ENCODE peak calls at places on chromosomes 13 and 19, in five cellular contexts. Y is mesendoderm, N is body of pancreas, A is ascending aorta, T is esophagus squamous epithelium. E is an unnamed sample. For H3K4me1, the result is how much of the 10 kb centered on the place peaks cover.

GRCh38 chr13:57036290-57036689 is 104.4 kb upstream of the PRR20A start:
- DNase-seq in Y (no peak), N (no peak), A (no peak), T (no peak), E (no peak)

GRCh38 chr13:98751397-98752110 is 918 bp downstream of the SLC15A1 start:
- DNase-seq in Y (peak), N (peak), A (no peak), T (no peak), E (no peak)

GRCh38 chr19:33376423-33376822 is 2.9 kb downstream of the CEBPG start:
- DNase-seq in Y (no peak), N (peak), A (no peak), T (no peak), E (peak)

GRCh38 chr19:958967-959685 is 25.0 kb upstream of the WDR18 start:
- DNase-seq in Y (peak), N (no peak), A (no peak), T (no peak), E (no peak)

GRCh38 chr13:51668580-51669195 is 84.4 kb downstream of the WDFY2 start:
- DNase-seq in Y (no peak), N (no peak), A (no peak), T (no peak), E (no peak)

GRCh38 chr19:36987091-36987490 is 71.0 kb downstream of the ZNF568 start:
- DNase-seq in Y (no peak), N (no peak), A (no peak), T (no peak), E (no peak)

GRCh38 chr19:47651691-47652090 is 42.8 kb downstream of the BICRA start:
- DNase-seq in Y (no peak), N (no peak), A (no peak), T (no peak), E (no peak)

GRCh38 chr13:82962422-82962821 is 919.9 kb downstream of the SLITRK1 start:
- DNase-seq in Y (no peak), N (no peak), A (no peak), T (no peak), E (no peak)

GRCh38 chr13:39263033-39263432 is 224.8 kb downstream of the NHLRC3 start:
- DNase-seq in Y (peak), N (peak), A (no peak), T (no peak), E (no peak)

GRCh38 chr19:17209126-17210036 is 5.8 kb upstream of the USE1 start:
- DNase-seq in Y (peak), N (no peak), A (no peak), T (no peak), E (no peak)

GRCh38 chr13:52961196-52961845 is 67.3 kb upstream of the OLFM4 start:
- DNase-seq in Y (no peak), N (no peak), A (no peak), T (no peak), E (no peak)

GRCh38 chr13:102710261-102710679 is 15.4 kb upstream of the METTL21C start:
- DNase-seq in Y (no peak), N (peak), A (no peak), T (no peak), E (no peak)

GRCh38 chr19:53915000-53915399 is 5.9 kb downstream of the CACNG7 start:
- DNase-seq in Y (peak), N (no peak), A (no peak), T (no peak), E (no peak)

GRCh38 chr19:3577741-3578344 is 5.1 kb downstream of the HMG20B start:
- DNase-seq in Y (peak), N (no peak), A (no peak), T (no peak), E (no peak)

GRCh38 chr13:30727491-30728350 is 7.6 kb upstream of the ALOX5AP start:
- DNase-seq in Y (no peak), N (no peak), A (no peak), T (no peak), E (no peak)

GRCh38 chr13:27044837-27045570 is 126.6 kb downstream of the USP12 start:
- DNase-seq in Y (no peak), N (no peak), A (no peak), T (no peak), E (no peak)

GRCh38 chr13:32647926-32648325 is 61.7 kb downstream of the PDS5B start:
- DNase-seq in Y (peak), N (no peak), A (no peak), T (no peak), E (no peak)

GRCh38 chr13:30338952-30339351 is 31.6 kb upstream of the KATNAL1 start:
- DNase-seq in Y (no peak), N (no peak), A (no peak), T (no peak), E (no peak)

GRCh38 chr19:44912854-44913253 is 1.6 kb upstream of the APOC1 start:
- DNase-seq in Y (no peak), N (peak), A (peak), T (no peak), E (no peak)

GRCh38 chr13:24738366-24738847 is 25.6 kb upstream of the RNF17 start:
- DNase-seq in Y (no peak), N (no peak), A (no peak), T (no peak), E (no peak)

GRCh38 chr19:35459414-35460082 is 11.5 kb downstream of the FFAR2 start:
- DNase-seq in Y (no peak), N (peak), A (no peak), T (no peak), E (no peak)

GRCh38 chr13:69737129-69737935 is 370.3 kb upstream of the ATXN8OS start:
- DNase-seq in Y (no peak), N (no peak), A (no peak), T (no peak), E (no peak)

GRCh38 chr13:45120967-45121366 is 657 bp downstream of the GTF2F2 start:
- DNase-seq in Y (no peak), N (no peak), A (no peak), T (no peak), E (no peak)

GRCh38 chr19:7355871-7356270 is 7.1 kb downstream of the ARHGEF18 start:
- DNase-seq in Y (no peak), N (no peak), A (no peak), T (no peak), E (no peak)

GRCh38 chr13:39035799-39036198 is 2.1 kb downstream of the PROSER1 start:
- DNase-seq in Y (no peak), N (no peak), A (no peak), T (no peak), E (no peak)

GRCh38 chr19:14015454-14016035 is 9.4 kb upstream of the RFX1 start:
- DNase-seq in Y (no peak), N (no peak), A (no peak), T (no peak), E (no peak)

GRCh38 chr13:44051923-44052322 is 172.2 kb downstream of the LACC1 start:
- DNase-seq in Y (peak), N (no peak), A (no peak), T (no peak), E (no peak)

GRCh38 chr19:45499196-45500180 is 1.2 kb downstream of the PPM1N start:
- DNase-seq in Y (peak), N (peak), A (no peak), T (no peak), E (no peak)

GRCh38 chr13:38868870-38869269 is 121.8 kb downstream of the STOML3 start:
- DNase-seq in Y (no peak), N (peak), A (no peak), T (no peak), E (no peak)

GRCh38 chr19:48991823-48992570 is 1.1 kb downstream of the GYS1 start:
- DNase-seq in Y (peak), N (peak), A (no peak), T (no peak), E (peak)

GRCh38 chr19:55644842-55645511 is 1.5 kb downstream of the ZNF581 start:
- DNase-seq in Y (no peak), N (no peak), A (no peak), T (no peak), E (no peak)

GRCh38 chr19:4609878-4610511 is 29.3 kb upstream of the TNFAIP8L1 start:
- DNase-seq in Y (no peak), N (peak), A (no peak), T (no peak), E (no peak)

GRCh38 chr19:35928507-35928906 is 7.7 kb upstream of the LRFN3 start:
- DNase-seq in Y (no peak), N (no peak), A (no peak), T (no peak), E (no peak)

GRCh38 chr13:75415720-75416119 is 66.2 kb downstream of the TBC1D4 start:
- DNase-seq in Y (no peak), N (no peak), A (no peak), T (no peak), E (no peak)

GRCh38 chr13:110261166-110262081 is 45.5 kb downstream of the COL4A1 start:
- DNase-seq in Y (peak), N (no peak), A (no peak), T (no peak), E (no peak)

GRCh38 chr13:110262082-110262436 is 44.9 kb downstream of the COL4A1 start:
- DNase-seq in Y (no peak), N (no peak), A (no peak), T (no peak), E (no peak)

GRCh38 chr13:110257408-110257807 is 49.5 kb downstream of the COL4A1 start:
- DNase-seq in Y (no peak), N (no peak), A (no peak), T (no peak), E (no peak)

GRCh38 chr13:110258876-110259631 is 47.9 kb downstream of the COL4A1 start:
- DNase-seq in Y (no peak), N (no peak), A (no peak), T (no peak), E (no peak)

DNA sequence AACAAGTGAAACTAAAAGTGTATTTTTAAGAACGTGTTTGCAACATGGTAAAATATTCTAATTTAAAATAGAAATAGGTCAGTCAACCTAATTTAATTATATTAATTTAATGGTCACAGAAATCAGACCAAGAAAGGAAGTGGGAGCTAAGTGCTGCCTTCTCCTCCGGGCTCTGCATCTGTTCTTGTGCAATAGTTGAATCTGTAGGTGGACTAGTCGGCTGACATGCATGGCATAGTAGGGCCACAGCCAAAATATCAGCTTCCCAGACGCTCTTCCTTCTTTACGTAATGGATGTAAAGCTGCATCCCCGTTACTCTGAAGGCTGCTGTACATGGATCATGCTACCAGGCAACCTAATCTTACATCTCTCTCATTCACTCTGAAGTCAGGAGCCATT is 47.3 kb downstream of the COL4A1 start:
- DNase-seq in Y (no peak), N (no peak), A (no peak), T (no peak), E (no peak)
- H3K4me1 ChIP-seq in Y (under half), N (under half), A (under half), T (half or more), E (half or more)

DNA sequence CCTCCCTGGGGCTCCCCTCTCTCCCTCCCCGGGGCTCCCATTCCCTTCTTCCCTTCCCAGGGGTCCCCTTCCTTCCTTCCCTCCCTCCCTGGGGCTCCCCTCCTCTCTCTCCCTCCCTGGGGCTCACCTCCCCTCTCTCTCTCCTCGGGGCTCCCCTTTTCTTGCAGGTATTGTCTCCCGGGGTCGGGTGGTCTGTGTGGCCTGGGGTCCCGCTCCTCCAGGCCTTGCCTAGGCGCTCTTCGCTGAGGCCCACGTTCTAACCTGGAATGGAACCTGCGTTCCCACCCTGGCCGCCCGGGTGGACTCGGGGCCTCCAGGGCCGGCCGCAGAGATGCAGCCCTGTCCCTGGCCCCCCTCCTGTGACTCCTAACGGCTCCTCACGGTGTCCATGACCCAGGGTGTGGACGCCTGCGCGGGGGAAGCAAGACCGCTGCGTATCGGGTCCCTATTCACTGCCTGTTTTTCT is 940 bp upstream of the DCUN1D2 start:
- DNase-seq in Y (peak), N (peak), A (no peak), T (no peak), E (no peak)
- H3K4me1 ChIP-seq in Y (under half), N (half or more), A (under half), T (half or more), E (under half)

DNA sequence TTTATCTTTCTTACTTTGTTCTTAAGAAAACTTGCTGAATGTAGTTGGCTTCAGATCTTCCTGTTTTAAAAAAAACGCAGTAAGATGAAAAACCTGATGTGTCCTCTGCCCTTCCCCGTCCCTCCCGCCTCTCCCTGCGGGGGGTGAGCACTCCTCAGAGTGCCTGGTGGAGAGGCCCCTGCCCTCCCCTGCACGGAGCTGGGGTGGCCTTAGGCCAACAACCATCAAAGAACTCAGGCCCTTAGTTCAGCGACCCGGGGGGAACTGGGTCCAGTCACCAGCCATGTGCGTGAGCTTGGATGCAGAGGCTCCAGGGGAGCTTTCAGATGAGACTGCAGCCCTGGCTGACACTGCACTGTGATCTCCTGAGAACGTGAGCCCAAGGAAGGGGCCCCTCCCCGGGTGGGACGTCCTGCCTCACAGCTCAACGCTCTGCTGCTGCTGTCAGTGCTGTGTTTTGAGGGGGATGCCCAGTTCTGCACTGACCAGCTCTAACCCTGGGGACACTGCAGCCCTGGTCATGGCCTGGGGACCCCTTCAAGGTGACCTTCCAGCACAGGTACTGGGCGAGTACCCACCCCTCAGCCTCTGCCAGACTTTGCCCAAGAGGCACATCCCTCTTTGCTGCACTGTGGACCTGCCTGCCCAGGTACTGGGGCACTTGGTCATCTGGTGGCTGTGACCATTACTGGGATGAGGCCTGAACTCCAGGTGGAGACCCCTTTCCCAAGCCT is 42.7 kb downstream of the ANKRD10 start:
- DNase-seq in Y (no peak), N (no peak), A (no peak), T (no peak), E (no peak)
- H3K4me1 ChIP-seq in Y (under half), N (under half), A (under half), T (half or more), E (under half)

DNA sequence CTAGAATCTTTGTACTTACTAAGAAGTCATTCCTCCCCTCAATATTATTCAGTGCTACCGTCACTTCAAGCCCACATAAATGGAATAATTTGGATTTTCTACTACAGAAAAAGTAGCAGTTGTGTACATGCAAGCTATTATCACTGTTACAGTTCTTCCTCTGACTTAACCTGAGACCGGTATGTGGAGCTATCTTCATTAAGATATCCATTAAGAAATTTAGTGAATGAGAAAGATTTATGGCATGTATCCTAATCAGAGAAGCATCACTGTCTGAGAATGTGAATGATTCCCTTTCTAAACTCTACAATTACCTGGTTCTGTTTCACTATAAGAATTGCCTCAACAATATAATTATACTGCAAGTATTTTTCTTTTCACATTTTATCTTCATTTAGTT is 278.7 kb downstream of the KLF5 start:
- DNase-seq in Y (no peak), N (no peak), A (no peak), T (no peak), E (no peak)
- H3K4me1 ChIP-seq in Y (under half), N (under half), A (under half), T (half or more), E (under half)

GRCh38 chr13:112132142-112132541 is 65.2 kb downstream of the SOX1 start:
- DNase-seq in Y (no peak), N (no peak), A (no peak), T (no peak), E (no peak)
- H3K4me1 ChIP-seq in Y (under half), N (under half), A (under half), T (under half), E (under half)

DNA sequence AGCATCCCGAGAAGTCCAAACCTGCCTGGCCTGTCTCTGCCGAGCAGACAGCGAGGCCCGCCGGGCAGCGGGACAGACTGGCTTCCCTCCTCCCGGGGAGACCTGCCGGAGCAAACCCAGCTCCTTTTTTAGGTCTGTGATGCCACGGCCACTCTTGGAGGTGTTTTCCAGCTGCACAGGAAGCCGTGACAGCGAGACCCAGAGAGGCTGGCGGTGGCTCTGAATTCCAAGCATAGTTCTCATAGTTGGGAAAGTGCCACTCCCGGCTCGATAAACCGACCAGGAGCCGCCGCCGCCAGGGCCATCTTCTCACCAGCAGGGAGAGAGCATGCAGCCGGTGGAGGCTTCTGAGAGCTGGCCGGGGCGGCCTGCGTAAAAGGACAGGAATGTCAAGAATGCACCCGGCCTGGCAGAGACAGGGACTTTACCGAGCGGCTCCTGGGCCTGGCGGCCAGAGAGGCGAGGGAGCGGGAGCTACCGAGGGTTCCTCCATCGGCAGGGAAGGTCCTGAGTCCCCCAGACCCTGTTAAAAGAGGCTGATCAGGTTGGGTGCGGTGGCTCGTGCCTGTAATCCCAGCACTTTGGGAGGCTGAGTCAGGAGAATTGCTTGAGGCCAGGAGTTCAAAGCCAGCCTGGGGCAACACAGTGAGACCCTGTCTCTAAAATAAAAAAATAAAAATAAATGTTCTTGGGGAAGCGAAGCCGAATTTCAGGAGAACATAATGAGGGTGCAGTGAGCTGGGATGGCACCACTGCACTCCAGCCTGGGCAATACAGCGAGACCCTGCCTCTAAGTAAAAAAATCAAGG is 64.9 kb downstream of the GADD45B start:
- DNase-seq in Y (peak), N (peak), A (no peak), T (no peak), E (peak)
- H3K4me1 ChIP-seq in Y (under half), N (half or more), A (under half), T (half or more), E (under half)

DNA sequence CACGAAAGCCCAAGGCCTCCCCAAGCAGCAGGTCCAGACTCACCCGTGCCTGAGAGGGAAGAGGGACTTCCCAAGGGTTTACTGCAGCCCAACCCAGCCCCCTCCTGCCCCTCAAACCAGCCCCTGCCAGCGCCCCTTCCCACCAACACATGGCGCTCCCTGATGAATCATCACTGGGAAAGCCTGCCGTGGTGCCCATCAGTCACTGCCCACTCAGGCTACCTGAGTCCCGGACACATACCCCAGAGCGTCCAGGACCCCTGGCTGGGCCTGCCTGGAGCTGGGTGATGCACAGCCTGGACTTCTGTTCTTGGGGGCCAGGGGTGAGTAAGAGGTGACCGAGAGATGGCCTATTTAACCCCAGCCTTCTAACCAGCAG is 60.6 kb downstream of the MLLT1 start:
- DNase-seq in Y (no peak), N (no peak), A (no peak), T (no peak), E (no peak)
- H3K4me1 ChIP-seq in Y (under half), N (under half), A (under half), T (half or more), E (under half)

GRCh38 chr13:23147827-23148226 is 33.0 kb upstream of the SGCG start:
- DNase-seq in Y (peak), N (no peak), A (no peak), T (no peak), E (no peak)
- H3K4me1 ChIP-seq in Y (under half), N (under half), A (under half), T (under half), E (under half)

GRCh38 chr19:2047076-2047448 is 4.0 kb downstream of the MKNK2 start:
- DNase-seq in Y (no peak), N (no peak), A (no peak), T (no peak), E (no peak)
- H3K4me1 ChIP-seq in Y (under half), N (half or more), A (half or more), T (half or more), E (half or more)

DNA sequence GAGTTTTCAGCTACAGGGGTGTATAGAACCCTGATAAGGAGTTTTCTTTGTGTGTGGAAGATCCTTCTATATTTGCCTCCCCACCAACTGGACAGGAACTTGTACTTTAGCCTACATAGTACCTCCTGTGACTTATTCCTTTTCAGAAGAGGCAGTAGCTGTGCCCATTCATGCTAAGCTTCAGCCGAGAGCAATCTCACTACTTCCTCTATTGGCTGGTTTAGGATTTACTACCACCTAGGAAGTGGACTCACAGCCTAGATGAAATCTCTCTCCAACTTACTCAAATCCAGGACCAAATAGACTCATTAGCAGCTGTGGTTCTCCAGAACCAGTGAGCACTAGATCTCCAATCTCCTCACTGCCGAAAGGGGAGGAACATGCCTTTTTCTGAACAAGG is 2.3 kb upstream of the REX1BD start:
- DNase-seq in Y (no peak), N (no peak), A (no peak), T (no peak), E (no peak)
- H3K4me1 ChIP-seq in Y (under half), N (under half), A (under half), T (under half), E (under half)

E was measured in thoracic aorta.